ENCODE peak calls at places on chromosomes 1 and 21, in ten cellular contexts. D, R, W, K, T, C, P, G, E and N are unnamed samples.

GRCh38 chr1:192861860-192862259 is 53.0 kb downstream of the RGS2 start:
- DNase-seq in D (no peak), R (no peak), W (no peak), K (no peak), T (no peak), C (no peak), P (no peak), G (no peak), E (no peak), N (peak; percentile 33)

GRCh38 chr1:168918860-168919741 is 187.4 kb upstream of the ATP1B1 start:
- DNase-seq in D (no peak), R (no peak), W (no peak), K (no peak), T (no peak), C (no peak), P (no peak), G (no peak), E (no peak), N (no peak)

GRCh38 chr1:85428471-85429077 is 36.4 kb downstream of the DDAH1 start:
- DNase-seq in D (no peak), R (no peak), W (no peak), K (no peak), T (no peak), C (no peak), P (no peak), G (no peak), E (no peak), N (no peak)

GRCh38 chr1:61141288-61142044 is 59.1 kb downstream of the NFIA start:
- DNase-seq in D (no peak), R (no peak), W (peak; percentile 25), K (no peak), T (no peak), C (no peak), P (peak; percentile 64), G (no peak), E (peak; percentile 73), N (peak; percentile 49)

GRCh38 chr1:112298558-112298957 is 97.5 kb upstream of the CTTNBP2NL start:
- DNase-seq in D (no peak), R (no peak), W (peak; percentile 70), K (no peak), T (no peak), C (no peak), P (peak; percentile 53), G (peak; percentile 41), E (no peak), N (peak; percentile 17)

GRCh38 chr1:193031431-193031830 is 27.7 kb downstream of the UCHL5 start:
- DNase-seq in D (no peak), R (no peak), W (no peak), K (no peak), T (no peak), C (no peak), P (peak; percentile 53), G (no peak), E (no peak), N (peak; percentile 27)

GRCh38 chr1:57307382-57307781 is 116.5 kb downstream of the DAB1 start:
- DNase-seq in D (no peak), R (no peak), W (peak; percentile 68), K (no peak), T (no peak), C (peak; percentile 8), P (no peak), G (no peak), E (no peak), N (peak; percentile 91)

GRCh38 chr21:45324430-45325205 is 36.9 kb upstream of the POFUT2 start:
- DNase-seq in D (peak; percentile 77), R (peak; percentile 45), W (no peak), K (peak; percentile 70), T (peak; percentile 53), C (peak; percentile 36), P (no peak), G (peak; percentile 68), E (no peak), N (no peak)

GRCh38 chr1:60960846-60961542 is 121.4 kb upstream of the NFIA start:
- DNase-seq in D (no peak), R (no peak), W (peak; percentile 42), K (no peak), T (no peak), C (no peak), P (no peak), G (no peak), E (no peak), N (peak; percentile 46)

GRCh38 chr1:39691383-39692151 is at the start of gene HPCAL4:
- DNase-seq in D (peak; percentile 94), R (peak; percentile 90), W (peak; percentile 93), K (peak; percentile 88), T (peak; percentile 85), C (peak; percentile 90), P (peak; percentile 49), G (peak; percentile 97), E (peak; percentile 95), N (peak; percentile 88)

GRCh38 chr1:113860891-113861290 is 10.6 kb downstream of the PTPN22 start:
- DNase-seq in D (no peak), R (no peak), W (no peak), K (no peak), T (no peak), C (no peak), P (peak; percentile 55), G (no peak), E (no peak), N (no peak)

GRCh38 chr1:109959974-109960744 is 24.4 kb upstream of the AHCYL1 start:
- DNase-seq in D (no peak), R (no peak), W (no peak), K (no peak), T (no peak), C (no peak), P (peak; percentile 80), G (no peak), E (no peak), N (no peak)

GRCh38 chr1:102107441-102107840 is 110.7 kb upstream of the OLFM3 start:
- DNase-seq in D (no peak), R (no peak), W (no peak), K (no peak), T (no peak), C (no peak), P (no peak), G (no peak), E (no peak), N (no peak)

GRCh38 chr1:56237491-56238064 is 341.8 kb downstream of the PLPP3 start:
- DNase-seq in D (no peak), R (no peak), W (no peak), K (no peak), T (no peak), C (no peak), P (no peak), G (no peak), E (no peak), N (no peak)

GRCh38 chr1:205261946-205262668 is 34.4 kb downstream of the TMCC2 start:
- DNase-seq in D (no peak), R (no peak), W (no peak), K (no peak), T (no peak), C (no peak), P (no peak), G (no peak), E (no peak), N (no peak)

GRCh38 chr1:7469255-7469938 is 301.7 kb upstream of the VAMP3 start:
- DNase-seq in D (no peak), R (no peak), W (no peak), K (peak; percentile 86), T (no peak), C (no peak), P (peak; percentile 51), G (no peak), E (no peak), N (peak; percentile 5)

GRCh38 chr1:160987359-160988062 is 32.9 kb upstream of the ITLN2 start:
- DNase-seq in D (no peak), R (no peak), W (no peak), K (peak; percentile 12), T (no peak), C (no peak), P (no peak), G (no peak), E (no peak), N (no peak)

DNA sequence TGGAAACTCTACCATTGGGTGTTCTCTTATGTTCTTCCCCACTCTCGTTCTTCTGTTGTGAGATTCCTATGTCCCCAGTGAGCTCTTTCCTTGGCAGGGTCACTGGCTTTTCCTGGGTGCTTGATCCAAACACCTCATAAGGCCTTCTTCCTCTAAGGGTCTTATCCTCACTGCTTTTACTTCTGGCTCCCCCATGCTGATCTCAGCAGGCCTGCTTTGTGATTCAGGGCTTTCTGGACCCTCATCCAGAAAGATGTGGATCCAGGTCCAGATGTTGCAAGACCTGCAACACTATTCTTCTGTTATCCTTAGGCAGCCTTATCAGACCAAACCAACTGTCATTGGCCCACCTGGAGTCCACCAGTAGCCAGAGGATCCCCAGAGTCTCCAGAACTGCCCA is 11.2 kb upstream of the MYOG start:
- DNase-seq in D (no peak), R (no peak), W (no peak), K (no peak), T (no peak), C (no peak), P (no peak), G (no peak), E (no peak), N (no peak)
- H3K4me3 ChIP-seq in D (no peak overlapping the region), R (no peak overlapping the region), W (no peak overlapping the region), K (no peak overlapping the region), T (no peak overlapping the region), C (no peak overlapping the region), P (no peak overlapping the region), G (no peak overlapping the region), E (no peak overlapping the region), N (no peak overlapping the region)

GRCh38 chr1:31762726-31763670 is 1.1 kb downstream of the ADGRB2 start:
- DNase-seq in D (peak; percentile 92), R (peak; percentile 63), W (peak; percentile 73), K (peak; percentile 77), T (no peak), C (peak; percentile 72), P (peak; percentile 37), G (peak; percentile 66), E (peak; percentile 37), N (peak; percentile 41)
- H3K4me1 ChIP-seq in D (peaks cover 48% of the 10 kb centered on the region), R (peaks cover 14% of the 10 kb centered on the region), W (peaks cover 31% of the 10 kb centered on the region), K (peaks cover 43% of the 10 kb centered on the region), T (peaks cover 12% of the 10 kb centered on the region), C (peaks cover 40% of the 10 kb centered on the region), P (peaks cover 21% of the 10 kb centered on the region), G (peaks cover 28% of the 10 kb centered on the region), E (peaks cover 19% of the 10 kb centered on the region), N (no peaks in the 10 kb centered on the region)

DNA sequence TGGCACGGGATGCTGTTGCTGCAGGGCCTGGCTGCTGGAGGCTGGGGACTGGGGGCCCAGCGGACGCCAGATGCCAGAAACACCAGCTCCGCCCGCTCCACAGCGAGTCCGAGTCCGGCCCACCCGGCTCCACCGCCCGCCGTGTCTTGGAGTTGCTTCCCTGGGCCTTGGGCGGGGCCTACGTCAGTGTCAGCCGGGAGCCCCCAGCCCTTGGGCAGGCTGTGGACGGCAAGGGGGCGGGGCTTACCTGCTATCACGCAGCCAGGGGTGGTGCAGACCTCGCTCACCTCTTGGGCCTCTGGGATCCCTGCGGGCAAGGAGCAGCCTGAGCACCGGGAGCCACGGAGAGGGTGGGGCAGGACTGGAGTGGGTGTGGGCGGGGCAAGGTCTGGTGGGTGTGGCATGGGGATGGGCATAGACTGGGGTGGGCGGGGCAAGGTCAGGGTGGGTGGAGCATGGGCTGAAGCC is 21.7 kb downstream of the MMEL1 start:
- DNase-seq in D (peak; percentile 69), R (no peak), W (peak; percentile 94), K (peak; percentile 60), T (peak; percentile 55), C (peak; percentile 31), P (peak; percentile 9), G (peak; percentile 48), E (peak; percentile 9), N (peak; percentile 85)
- H3K27me3 ChIP-seq in D (peaks cover 38% of the 10 kb centered on the region), R (no peaks in the 10 kb centered on the region), W (peaks cover 3% of the 10 kb centered on the region), K (no peaks in the 10 kb centered on the region), T (no peaks in the 10 kb centered on the region), C (peaks cover 40% of the 10 kb centered on the region), P (no peaks in the 10 kb centered on the region), G (no peaks in the 10 kb centered on the region), E (peaks cover 30% of the 10 kb centered on the region), N (no peaks in the 10 kb centered on the region)

GRCh38 chr1:97936976-97937375 is 16.1 kb upstream of the DPYD start:
- DNase-seq in D (no peak), R (no peak), W (no peak), K (no peak), T (no peak), C (no peak), P (no peak), G (no peak), E (no peak), N (no peak)
- H3K4me3 ChIP-seq in D (no peak overlapping the region), R (no peak overlapping the region), W (no peak overlapping the region), K (no peak overlapping the region), T (no peak overlapping the region), C (no peak overlapping the region), P (no peak overlapping the region), G (no peak overlapping the region), E (no peak overlapping the region), N (no peak overlapping the region)